ENCODE peak calls at places on chromosomes 16 and 17, in eight cellular contexts. C, E, M, I, W, P, Y and J are unnamed samples.
A peak's percentile ranks its signal among the peaks of the same experiment; 100 is the strongest.

GRCh38 chr17:40548982-40549680 is 16.1 kb downstream of the CCR7 start:
- DNase-seq in C (no peak), E (peak; percentile 82), M (peak; percentile 16), I (peak; percentile 41), W (peak; percentile 98), P (no peak), Y (peak; percentile 50), J (no peak)

GRCh38 chr17:82921426-82921825 is 81.6 kb upstream of the ZNF750 start:
- DNase-seq in C (no peak), E (no peak), M (no peak), I (no peak), W (no peak), P (no peak), Y (no peak), J (no peak)

GRCh38 chr17:48499248-48499647 is 31.6 kb downstream of the HOXB1 start:
- DNase-seq in C (no peak), E (no peak), M (no peak), I (no peak), W (peak; percentile 72), P (no peak), Y (no peak), J (no peak)

GRCh38 chr16:21599994-21600773 is 807 bp downstream of the METTL9 start:
- DNase-seq in C (no peak), E (no peak), M (no peak), I (no peak), W (peak; percentile 46), P (peak; percentile 11), Y (no peak), J (no peak)

GRCh38 chr17:35460354-35460851 is 11.8 kb upstream of the SLFN13 start:
- DNase-seq in C (no peak), E (peak; percentile 41), M (peak; percentile 75), I (no peak), W (no peak), P (peak; percentile 39), Y (peak; percentile 88), J (no peak)

GRCh38 chr16:1635070-1635469 is 22.9 kb downstream of the CRAMP1 start:
- DNase-seq in C (no peak), E (no peak), M (no peak), I (no peak), W (no peak), P (no peak), Y (no peak), J (no peak)

GRCh38 chr17:19306160-19307111 is 56.1 kb downstream of the B9D1 start:
- DNase-seq in C (no peak), E (no peak), M (no peak), I (no peak), W (no peak), P (no peak), Y (peak; percentile 30), J (no peak)

GRCh38 chr17:79789943-79790804 is 6.7 kb downstream of the CBX8 start:
- DNase-seq in C (no peak), E (peak; percentile 95), M (no peak), I (no peak), W (no peak), P (no peak), Y (no peak), J (peak; percentile 75)

GRCh38 chr16:47965439-47965838 is 190.4 kb downstream of the ABCC12 start:
- DNase-seq in C (no peak), E (no peak), M (no peak), I (no peak), W (peak; percentile 50), P (no peak), Y (no peak), J (no peak)

GRCh38 chr16:31052131-31052530 is 18.8 kb downstream of the STX4 start:
- DNase-seq in C (no peak), E (peak; percentile 90), M (no peak), I (peak; percentile 55), W (peak; percentile 97), P (no peak), Y (no peak), J (no peak)

GRCh38 chr17:59716427-59716826 is 9.0 kb downstream of the VMP1 start:
- DNase-seq in C (no peak), E (no peak), M (no peak), I (no peak), W (no peak), P (no peak), Y (no peak), J (no peak)

GRCh38 chr17:33169580-33170285 is 123.4 kb downstream of the ASIC2 start:
- DNase-seq in C (no peak), E (no peak), M (no peak), I (no peak), W (peak; percentile 57), P (no peak), Y (no peak), J (no peak)

GRCh38 chr17:2809337-2809736 is 13.1 kb downstream of the RAP1GAP2 start:
- DNase-seq in C (no peak), E (no peak), M (no peak), I (no peak), W (no peak), P (no peak), Y (no peak), J (no peak)

GRCh38 chr16:50160495-50161164 is 7.5 kb downstream of the TENT4B start:
- DNase-seq in C (no peak), E (no peak), M (no peak), I (no peak), W (peak; percentile 41), P (no peak), Y (no peak), J (no peak)

GRCh38 chr17:82344175-82344907 is 10.8 kb upstream of the SECTM1 start:
- DNase-seq in C (no peak), E (no peak), M (no peak), I (no peak), W (no peak), P (no peak), Y (no peak), J (no peak)

GRCh38 chr16:20901441-20902112 is 1.0 kb downstream of the LYRM1 start:
- DNase-seq in C (peak; percentile 46), E (peak; percentile 52), M (peak; percentile 33), I (peak; percentile 59), W (peak; percentile 54), P (peak; percentile 57), Y (peak; percentile 68), J (peak; percentile 55)

DNA sequence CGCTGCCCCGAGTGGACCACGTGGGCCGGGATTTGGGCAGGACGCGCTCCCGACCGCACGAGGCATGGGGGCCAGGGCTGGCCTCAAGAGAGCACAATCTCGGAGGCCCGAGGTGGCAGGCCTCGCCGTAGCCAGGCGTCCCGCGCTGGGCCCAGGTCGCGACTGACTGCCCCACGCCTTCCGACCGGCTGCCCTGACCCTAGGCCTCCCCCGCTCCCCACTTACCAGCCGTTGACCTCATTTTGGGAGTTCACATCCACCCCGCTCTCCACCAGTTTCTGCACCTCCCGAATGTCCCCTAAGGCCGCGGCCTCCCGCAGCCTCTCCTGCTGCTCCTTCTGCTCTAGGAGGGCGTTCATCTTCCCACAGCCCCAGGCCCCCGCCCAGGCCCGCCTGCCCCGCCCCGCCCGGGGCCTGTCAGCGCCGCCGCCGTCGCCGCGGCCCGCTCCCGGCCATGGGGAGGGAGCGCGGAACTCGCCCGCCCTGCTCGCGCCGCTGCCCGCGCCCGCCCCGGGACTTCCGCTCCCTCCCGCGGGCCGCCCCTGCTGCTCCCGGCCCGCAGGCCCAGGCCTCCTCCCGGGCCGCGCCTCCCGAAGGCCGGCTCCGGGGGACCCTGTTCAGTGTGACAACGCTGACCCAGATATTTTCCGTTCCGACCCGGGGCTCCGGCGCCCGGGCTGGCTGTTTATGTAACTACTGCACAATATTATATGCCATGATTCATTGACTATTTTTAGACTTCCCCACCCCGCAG is at the start of gene ANKRD40:
- DNase-seq in C (peak; percentile 90), E (peak; percentile 96), M (peak; percentile 90), I (peak; percentile 93), W (peak; percentile 91), P (peak; percentile 85), Y (peak; percentile 93), J (peak; percentile 87)
- TF ChIP-seq POLR2A in C (peak; percentile 87), E (peak; percentile 50), M (peak; percentile 54), I (no peak), W (peak; percentile 81), P (peak; percentile 53), Y (no peak), J (peak; percentile 76)

DNA sequence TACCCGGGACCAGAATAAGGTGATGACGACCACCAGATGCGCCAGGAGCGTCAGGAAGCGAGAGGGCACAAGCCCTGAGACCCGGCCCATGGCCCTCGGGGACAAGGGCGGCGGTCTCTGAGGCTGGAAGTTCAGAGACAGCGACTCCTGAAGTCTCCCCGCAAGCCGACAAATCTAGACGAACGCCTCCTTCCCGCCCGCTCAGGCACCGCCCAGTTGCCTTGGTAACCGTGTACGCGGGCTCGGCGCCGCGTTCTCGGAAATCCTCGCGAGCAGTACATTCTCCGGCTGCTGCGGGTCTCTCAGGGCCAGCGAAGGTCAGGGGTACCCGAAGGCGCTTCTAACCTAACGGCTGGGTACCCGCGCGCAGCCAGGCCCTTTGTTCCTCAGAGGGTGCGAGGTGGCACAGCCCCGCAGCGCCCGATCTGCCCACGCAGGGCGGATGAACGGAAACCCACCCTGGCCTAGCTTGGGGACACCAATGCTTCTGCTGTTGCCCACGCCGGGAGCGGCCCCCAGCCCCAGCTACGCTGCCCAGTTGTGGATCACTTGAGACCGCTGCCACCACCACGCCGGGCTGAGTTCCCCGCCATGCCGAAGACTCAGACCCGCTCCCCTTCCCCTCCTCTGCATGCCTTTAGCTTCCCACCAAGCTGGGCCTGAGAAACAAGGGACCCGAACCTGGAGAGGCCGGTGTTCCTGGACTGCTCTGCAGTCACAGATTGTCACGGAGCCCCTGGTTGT is at the start of gene TMEM107:
- DNase-seq in C (peak; percentile 47), E (peak; percentile 92), M (peak; percentile 86), I (peak; percentile 88), W (peak; percentile 72), P (peak; percentile 89), Y (peak; percentile 90), J (peak; percentile 85)
- TF ChIP-seq POLR2A in C (peak; percentile 13), E (peak; percentile 55), M (no peak), I (no peak), W (no peak), P (peak; percentile 88), Y (no peak), J (peak; percentile 40)

GRCh38 chr16:84574191-84574590 is 43.7 kb downstream of the COTL1 start:
- DNase-seq in C (no peak), E (no peak), M (no peak), I (no peak), W (no peak), P (no peak), Y (no peak), J (no peak)
- TF ChIP-seq POLR2A in C (no peak), E (no peak), M (no peak), I (no peak), W (no peak), P (no peak), Y (no peak), J (no peak)

GRCh38 chr17:30922235-30922993 is 669 bp downstream of the ADAP2 start:
- DNase-seq in C (no peak), E (no peak), M (peak; percentile 15), I (no peak), W (no peak), P (no peak), Y (no peak), J (no peak)

GRCh38 chr17:30920282-30920681 is 1.5 kb upstream of the ADAP2 start:
- DNase-seq in C (no peak), E (peak; percentile 49), M (no peak), I (no peak), W (peak; percentile 69), P (no peak), Y (no peak), J (no peak)

GRCh38 chr17:30920683-30921543 is 832 bp upstream of the ADAP2 start:
- DNase-seq in C (no peak), E (no peak), M (no peak), I (no peak), W (peak; percentile 37), P (no peak), Y (no peak), J (no peak)

GRCh38 chr17:30924341-30924740 is 2.6 kb downstream of the ADAP2 start:
- DNase-seq in C (no peak), E (no peak), M (no peak), I (no peak), W (no peak), P (no peak), Y (no peak), J (no peak)

GRCh38 chr17:30921544-30922196 is at the start of gene ADAP2:
- DNase-seq in C (no peak), E (peak; percentile 60), M (peak; percentile 69), I (peak; percentile 21), W (no peak), P (peak; percentile 43), Y (peak; percentile 75), J (no peak)
- TF ChIP-seq POLR2A in C (no peak), E (peak; percentile 35), M (no peak), I (no peak), W (no peak), P (no peak), Y (no peak), J (no peak)